ENCODE peak calls at places on chromosomes 16 and 17, in six cellular contexts. Z is SK-N-DZ; I is T-helper 17 cell; X is activated naive CD4-positive, alpha-beta T cell treated with Interleukin-2 at 50 U/mL for 16 hours; S is germinal center; K is mesothelial cell of epicardium. H is an unnamed sample.
A peak's percentile ranks its signal among the peaks of the same experiment; 100 is the strongest.

GRCh38 chr16:70594569-70594968 is 51.8 kb upstream of the IL34 start:
- DNase-seq in S (no peak), K (no peak), X (no peak), I (no peak), Z (no peak), H (no peak)

GRCh38 chr17:12768267-12768666 is 21.0 kb upstream of the ARHGAP44 start:
- DNase-seq in S (no peak), I (no peak), Z (no peak), X (no peak), K (no peak), H (no peak)

GRCh38 chr16:25297151-25297787 is 39.6 kb upstream of the ZKSCAN2 start:
- DNase-seq in S (no peak), X (no peak), K (no peak), I (no peak), Z (no peak), H (no peak)

GRCh38 chr16:53501216-53501859 is 1.7 kb downstream of the AKTIP start:
- DNase-seq in Z (no peak), I (no peak), K (no peak), X (no peak), S (no peak), H (no peak)

GRCh38 chr17:61057257-61057656 is 342.4 kb upstream of the TBX2 start:
- DNase-seq in K (no peak), I (no peak), Z (no peak), X (no peak), S (no peak), H (no peak)

GRCh38 chr17:76528528-76529223 is 8.8 kb downstream of the CYGB start:
- DNase-seq in S (no peak), I (no peak), Z (no peak), X (no peak), K (no peak), H (no peak)

GRCh38 chr16:88353232-88353631 is 29.5 kb upstream of the ZNF469 start:
- DNase-seq in I (no peak), S (no peak), Z (no peak), X (no peak), K (no peak), H (no peak)

GRCh38 chr17:47993964-47994363 is 23.1 kb downstream of the CDK5RAP3 start:
- DNase-seq in K (no peak), I (no peak), X (no peak), S (no peak), Z (no peak), H (no peak)

GRCh38 chr17:74604200-74604599 is 12.1 kb upstream of the CD300LD start:
- DNase-seq in Z (no peak), K (no peak), X (no peak), S (no peak), I (no peak), H (no peak)

GRCh38 chr17:32936894-32937500 is 9.0 kb downstream of the TMEM98 start:
- DNase-seq in X (peak; percentile 72), K (peak; percentile 71), I (peak; percentile 45), Z (peak; percentile 71), S (peak; percentile 79), H (peak; percentile 78)

GRCh38 chr17:73341350-73342056 is 29.7 kb upstream of the CDC42EP4 start:
- DNase-seq in Z (no peak), S (no peak), I (no peak), K (no peak), X (no peak), H (no peak)

GRCh38 chr17:71441098-71441497 is 679.7 kb upstream of the SOX9 start:
- DNase-seq in I (no peak), K (no peak), X (no peak), Z (no peak), S (no peak), H (peak; percentile 8)

GRCh38 chr17:14971054-14971453 is 294.1 kb downstream of the PMP22 start:
- DNase-seq in K (no peak), S (no peak), Z (no peak), X (no peak), I (no peak), H (no peak)

GRCh38 chr17:14143678-14144077 is 74.4 kb downstream of the COX10 start:
- DNase-seq in X (no peak), K (no peak), I (no peak), S (no peak), Z (no peak), H (peak; percentile 99)

GRCh38 chr17:53090770-53091169 is 732.0 kb upstream of the KIF2B start:
- DNase-seq in I (no peak), Z (no peak), X (no peak), S (no peak), K (no peak), H (no peak)

GRCh38 chr16:84455031-84455430 is 49.4 kb downstream of the MEAK7 start:
- DNase-seq in Z (no peak), X (no peak), K (no peak), S (no peak), I (no peak), H (no peak)

GRCh38 chr16:86667035-86667434 is 88.7 kb downstream of the FOXL1 start:
- DNase-seq in X (no peak), S (no peak), K (no peak), I (no peak), Z (no peak), H (no peak)

GRCh38 chr17:76805319-76805718 is 62.9 kb upstream of the MGAT5B start:
- DNase-seq in Z (no peak), S (no peak), K (no peak), I (no peak), X (no peak), H (no peak)